ENCODE peak calls at places on chromosomes 3 and 15, in seven cellular contexts. F is Karpas-422, J is H9, K is neural progenitor cell, H is mesendoderm, Q is K562, N is fibroblast of lung. T is an unnamed sample.

GRCh38 chr3:39467394-39468107 is at the start of gene MOBP:
- DNase-seq in F (no peak), J (no peak), K (peak; percentile 38), H (no peak), Q (no peak), N (no peak), T (no peak)

GRCh38 chr15:98785796-98786581 is 137.7 kb downstream of the IGF1R start:
- DNase-seq in F (no peak), J (no peak), K (peak; percentile 96), H (peak; percentile 80), Q (no peak), N (no peak), T (no peak)

GRCh38 chr3:184549793-184550585 is 11.6 kb upstream of the EPHB3 start:
- DNase-seq in F (no peak), J (no peak), K (peak; percentile 55), H (no peak), Q (no peak), N (no peak), T (no peak)

GRCh38 chr3:114270019-114270418 is 23.8 kb upstream of the TIGIT start:
- DNase-seq in F (no peak), J (no peak), K (no peak), H (no peak), Q (no peak), N (no peak), T (no peak)

GRCh38 chr3:154243353-154243752 is 80.9 kb downstream of the DHX36 start:
- DNase-seq in F (no peak), J (no peak), K (no peak), H (no peak), Q (no peak), N (peak; percentile 70), T (no peak)

GRCh38 chr15:88243156-88243555 is 13.4 kb downstream of the NTRK3 start:
- DNase-seq in F (no peak), J (no peak), K (no peak), H (no peak), Q (no peak), N (no peak), T (no peak)

GRCh38 chr3:16807981-16808380 is 76.8 kb upstream of the PLCL2 start:
- DNase-seq in F (no peak), J (no peak), K (no peak), H (no peak), Q (no peak), N (no peak), T (no peak)

GRCh38 chr3:195366200-195366910 is 76.5 kb downstream of the ACAP2 start:
- DNase-seq in F (no peak), J (no peak), K (no peak), H (no peak), Q (no peak), N (no peak), T (no peak)

GRCh38 chr3:97871206-97871605 is 49.4 kb downstream of the CRYBG3 start:
- DNase-seq in F (no peak), J (no peak), K (no peak), H (no peak), Q (no peak), N (peak; percentile 11), T (no peak)

GRCh38 chr3:113783463-113783862 is 36.6 kb downstream of the ATP6V1A start:
- DNase-seq in F (peak; percentile 52), J (no peak), K (no peak), H (peak; percentile 16), Q (no peak), N (peak; percentile 98), T (peak; percentile 7)

GRCh38 chr3:106611841-106612240 is 743.0 kb upstream of the CBLB start:
- DNase-seq in F (no peak), J (no peak), K (no peak), H (no peak), Q (no peak), N (no peak), T (no peak)

GRCh38 chr3:186374370-186374769 is 12.3 kb upstream of the DGKG start:
- DNase-seq in F (no peak), J (no peak), K (no peak), H (no peak), Q (no peak), N (no peak), T (no peak)

GRCh38 chr3:38651153-38651789 is 1.8 kb upstream of the SCN5A start:
- DNase-seq in F (peak; percentile 91), J (peak; percentile 88), K (peak; percentile 88), H (peak; percentile 83), Q (peak; percentile 84), N (peak; percentile 35), T (peak; percentile 81)

GRCh38 chr3:15633766-15634588 is 32.4 kb downstream of the BTD start:
- DNase-seq in F (no peak), J (no peak), K (no peak), H (no peak), Q (no peak), N (peak; percentile 59), T (no peak)

GRCh38 chr15:39556461-39556860 is 24.4 kb upstream of the THBS1 start:
- DNase-seq in F (no peak), J (no peak), K (no peak), H (no peak), Q (no peak), N (no peak), T (no peak)

GRCh38 chr3:26438325-26438940 is 184.1 kb upstream of the LRRC3B start:
- DNase-seq in F (no peak), J (no peak), K (no peak), H (peak; percentile 3), Q (no peak), N (peak; percentile 3), T (no peak)

GRCh38 chr3:111999924-112000835 is 1.5 kb downstream of the TAGLN3 start:
- DNase-seq in F (no peak), J (no peak), K (no peak), H (no peak), Q (no peak), N (peak; percentile 48), T (no peak)

GRCh38 chr15:51505251-51505650 is 117.3 kb downstream of the DMXL2 start:
- DNase-seq in F (no peak), J (no peak), K (no peak), H (no peak), Q (no peak), N (no peak), T (no peak)

GRCh38 chr3:37814547-37814946 is 47.1 kb upstream of the CTDSPL start:
- DNase-seq in F (peak; percentile 75), J (no peak), K (peak; percentile 23), H (no peak), Q (no peak), N (no peak), T (no peak)

GRCh38 chr3:96814581-96815567 is at the start of gene EPHA6:
- DNase-seq in F (no peak), J (peak; percentile 35), K (peak; percentile 34), H (peak; percentile 32), Q (no peak), N (peak; percentile 3), T (no peak)

GRCh38 chr3:22231061-22231460 is 480.1 kb upstream of the ZNF385D start:
- DNase-seq in F (no peak), J (no peak), K (no peak), H (peak; percentile 2), Q (no peak), N (peak; percentile 4), T (no peak)

GRCh38 chr3:59265566-59265965 is 215.7 kb upstream of the CFAP20DC start:
- DNase-seq in F (no peak), J (no peak), K (no peak), H (no peak), Q (no peak), N (no peak), T (no peak)

GRCh38 chr15:80970018-80970657 is 19.5 kb downstream of the MESD start:
- DNase-seq in F (peak; percentile 89), J (no peak), K (peak; percentile 74), H (peak; percentile 66), Q (peak; percentile 66), N (no peak), T (peak; percentile 88)

GRCh38 chr3:146145642-146146041 is 15.3 kb downstream of the PLOD2 start:
- DNase-seq in F (no peak), J (no peak), K (no peak), H (no peak), Q (no peak), N (no peak), T (no peak)
- H3K79me2 ChIP-seq in F (no peaks in the 10 kb centered on the region), J (peaks cover 7% of the 10 kb centered on the region), K (no peaks in the 10 kb centered on the region), H (peaks cover 22% of the 10 kb centered on the region), Q (no peaks in the 10 kb centered on the region), N (peaks cover 28% of the 10 kb centered on the region), T (no peaks in the 10 kb centered on the region)

DNA sequence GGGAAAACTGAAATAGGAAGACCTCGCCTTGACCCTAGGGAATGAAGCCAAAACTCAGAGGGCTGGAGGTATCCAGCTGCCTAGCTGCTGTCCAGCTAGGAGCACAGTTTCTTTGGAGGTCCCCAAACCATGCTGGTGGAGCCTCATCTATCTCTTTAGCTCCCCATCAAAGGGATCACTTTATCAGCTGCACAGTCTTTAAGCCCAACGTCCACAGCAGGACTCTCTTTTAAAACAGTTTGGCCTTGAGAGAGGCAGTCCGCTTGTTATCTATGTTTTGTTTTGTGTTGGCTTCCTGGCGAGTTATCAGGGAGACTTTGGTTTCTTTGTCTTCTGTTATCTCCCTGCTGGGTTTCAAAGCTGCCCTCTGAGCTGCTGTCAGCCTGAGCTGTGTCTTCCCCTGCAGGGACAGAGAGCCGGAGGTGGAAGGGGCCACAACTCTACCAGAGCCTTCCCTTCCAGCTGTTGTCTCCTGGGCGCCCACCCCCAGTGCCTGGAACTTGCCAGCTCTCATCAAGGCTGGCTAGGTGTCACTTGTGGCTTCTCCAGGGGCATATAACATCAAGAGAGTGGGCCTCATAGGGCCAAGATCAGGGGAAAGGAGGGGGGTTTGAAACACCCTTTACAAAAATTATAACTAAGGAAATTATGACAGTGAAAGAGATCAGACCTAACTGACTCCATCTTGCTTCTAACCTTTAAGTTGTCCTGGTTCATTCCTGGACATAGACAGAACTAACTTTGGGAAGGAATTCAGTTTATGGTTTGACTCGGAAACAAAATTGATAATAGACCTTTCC is 61.4 kb upstream of the C15orf39 start:
- DNase-seq in F (no peak), J (no peak), K (peak; percentile 26), H (peak; percentile 93), Q (peak; percentile 25), N (no peak), T (no peak)
- H3K4me2 ChIP-seq in F (no peak overlapping the region), J (no peak overlapping the region), K (peak overlapping the region; percentile 15), H (no peak overlapping the region), Q (peak overlapping the region; percentile 35), N (no peak overlapping the region), T (no peak overlapping the region)

GRCh38 chr3:171802601-171802956 is 7.7 kb downstream of the PLD1 start:
- DNase-seq in F (no peak), J (no peak), K (no peak), H (no peak), Q (no peak), N (no peak), T (no peak)

GRCh38 chr3:171805687-171806086 is 4.6 kb downstream of the PLD1 start:
- DNase-seq in F (no peak), J (no peak), K (no peak), H (no peak), Q (no peak), N (no peak), T (no peak)

GRCh38 chr3:171804618-171805389 is 5.5 kb downstream of the PLD1 start:
- DNase-seq in F (no peak), J (no peak), K (no peak), H (no peak), Q (no peak), N (peak; percentile 76), T (no peak)

GRCh38 chr3:171801738-171802600 is 8.3 kb downstream of the PLD1 start:
- DNase-seq in F (no peak), J (no peak), K (no peak), H (no peak), Q (no peak), N (peak; percentile 93), T (peak; percentile 60)

GRCh38 chr3:171803044-171803443 is 7.2 kb downstream of the PLD1 start:
- DNase-seq in F (no peak), J (no peak), K (no peak), H (no peak), Q (no peak), N (no peak), T (no peak)
- H3K79me2 ChIP-seq in F (no peaks in the 10 kb centered on the region), J (no peaks in the 10 kb centered on the region), K (no peaks in the 10 kb centered on the region), H (no peaks in the 10 kb centered on the region), Q (peaks cover 89% of the 10 kb centered on the region), N (no peaks in the 10 kb centered on the region), T (no peaks in the 10 kb centered on the region)

GRCh38 chr3:52001443-52001974 is 5.8 kb upstream of the RPL29 start:
- DNase-seq in F (peak; percentile 96), J (peak; percentile 95), K (peak; percentile 94), H (peak; percentile 94), Q (peak; percentile 83), N (peak; percentile 42), T (peak; percentile 82)
- H3K4me2 ChIP-seq in F (peak overlapping the region; percentile 36), J (no peak overlapping the region), K (peak overlapping the region; percentile 72), H (no peak overlapping the region), Q (no peak overlapping the region), N (no peak overlapping the region), T (no peak overlapping the region)